ENCODE peak calls at places on chromosome 16, in four cellular contexts. H is T-helper 1 cell, Z is heart left ventricle, L is psoas muscle. J is an unnamed sample.
A peak's percentile ranks its signal among the peaks of the same experiment; 100 is the strongest.

GRCh38 chr16:3492356-3492755 is 2.9 kb downstream of the C16orf90 start:
- DNase-seq in H (no peak), Z (no peak), L (no peak), J (no peak)

GRCh38 chr16:84190731-84191388 is at the start of gene ADAD2:
- DNase-seq in H (no peak), Z (no peak), L (no peak), J (no peak)

GRCh38 chr16:47045023-47045422 is 71.5 kb upstream of the DNAJA2 start:
- DNase-seq in H (no peak), Z (no peak), L (no peak), J (peak; percentile 8)

GRCh38 chr16:2586901-2587480 is 49.2 kb downstream of the PDPK1 start:
- DNase-seq in H (no peak), Z (no peak), L (peak; percentile 33), J (no peak)

GRCh38 chr16:7086842-7087616 is 245.6 kb upstream of the RBFOX1 start:
- DNase-seq in H (no peak), Z (peak; percentile 63), L (peak; percentile 60), J (no peak)

GRCh38 chr16:11079657-11080187 is 135.4 kb downstream of the CLEC16A start:
- DNase-seq in H (no peak), Z (no peak), L (no peak), J (peak; percentile 94)

GRCh38 chr16:14302031-14302398 is 230.9 kb downstream of the MRTFB start:
- DNase-seq in H (no peak), Z (peak; percentile 72), L (peak; percentile 85), J (peak; percentile 91)

GRCh38 chr16:56841233-56841632 is 23.8 kb upstream of the SLC12A3 start:
- DNase-seq in H (no peak), Z (no peak), L (no peak), J (peak; percentile 74)

GRCh38 chr16:11546522-11547485 is 39.9 kb downstream of the LITAF start:
- DNase-seq in H (no peak), Z (no peak), L (no peak), J (peak; percentile 65)

GRCh38 chr16:84578538-84579126 is 39.2 kb downstream of the COTL1 start:
- DNase-seq in H (no peak), Z (no peak), L (peak; percentile 20), J (no peak)

GRCh38 chr16:74521691-74522090 is 85.2 kb downstream of the GLG1 start:
- DNase-seq in H (no peak), Z (peak; percentile 29), L (no peak), J (peak; percentile 83)

GRCh38 chr16:12067714-12068401 is 91.3 kb downstream of the SNX29 start:
- DNase-seq in H (peak; percentile 48), Z (peak; percentile 46), L (peak; percentile 23), J (peak; percentile 85)

GRCh38 chr16:46658925-46659324 is 30.1 kb downstream of the VPS35 start:
- DNase-seq in H (no peak), Z (peak; percentile 58), L (no peak), J (no peak)

GRCh38 chr16:77761204-77761603 is 27.2 kb upstream of the VAT1L start:
- DNase-seq in H (no peak), Z (no peak), L (no peak), J (no peak)

GRCh38 chr16:14475370-14476139 is 154.5 kb downstream of the PARN start:
- DNase-seq in H (no peak), Z (no peak), L (no peak), J (peak; percentile 80)

GRCh38 chr16:87496101-87496801 is 3.4 kb upstream of the ZCCHC14 start:
- DNase-seq in H (no peak), Z (no peak), L (no peak), J (no peak)

GRCh38 chr16:8945626-8946296 is 17.9 kb downstream of the USP7 start:
- DNase-seq in H (no peak), Z (no peak), L (no peak), J (no peak)

GRCh38 chr16:81703177-81704155 is 75.6 kb upstream of the PLCG2 start:
- DNase-seq in H (no peak), Z (no peak), L (peak; percentile 35), J (peak; percentile 97)

GRCh38 chr16:67862623-67863583 is 9.9 kb upstream of the EDC4 start:
- DNase-seq in H (no peak), Z (peak; percentile 92), L (peak; percentile 93), J (peak; percentile 87)

GRCh38 chr16:56916571-56917403 is 15.2 kb upstream of the HERPUD1 start:
- DNase-seq in H (no peak), Z (no peak), L (no peak), J (no peak)

GRCh38 chr16:76816475-76816874 is 374.5 kb upstream of the MON1B start:
- DNase-seq in H (no peak), Z (no peak), L (no peak), J (no peak)

J was measured in GM23248.